ENCODE peak calls at places on chromosomes 16 and 17, in six cellular contexts. R, B, P, Z, Q and N are unnamed samples.

GRCh38 chr17:50722746-50723145 is 3.3 kb downstream of the LUC7L3 start:
- DNase-seq in Q (no peak), Z (no peak), P (no peak), R (no peak), B (no peak), N (no peak)

GRCh38 chr16:80151706-80152073 is 389.1 kb upstream of the DYNLRB2 start:
- DNase-seq in R (no peak), Q (no peak), P (no peak), B (peak; percentile 48), Z (no peak), N (no peak)

GRCh38 chr16:51225902-51226301 is 74.8 kb upstream of the SALL1 start:
- DNase-seq in B (no peak), Q (no peak), Z (no peak), R (no peak), P (no peak), N (no peak)

GRCh38 chr17:57620576-57620975 is 124.5 kb downstream of the CCDC182 start:
- DNase-seq in B (no peak), Q (no peak), Z (no peak), P (no peak), R (no peak), N (no peak)

GRCh38 chr16:75238132-75238852 is 13.1 kb downstream of the BCAR1 start:
- DNase-seq in Z (no peak), B (peak; percentile 95), R (no peak), P (peak; percentile 75), Q (no peak), N (peak; percentile 75)

GRCh38 chr17:67272312-67273050 is 27.5 kb upstream of the HELZ start:
- DNase-seq in R (no peak), Q (no peak), Z (no peak), B (no peak), P (no peak), N (no peak)

GRCh38 chr16:57115504-57116182 is 23.3 kb downstream of the CPNE2 start:
- DNase-seq in B (no peak), R (no peak), P (no peak), Q (no peak), Z (no peak), N (peak; percentile 60)

GRCh38 chr17:16275024-16275423 is 58.0 kb downstream of the PIGL start:
- DNase-seq in Z (no peak), R (no peak), P (no peak), Q (no peak), B (no peak), N (no peak)

GRCh38 chr16:50696575-50697420 is 3.4 kb downstream of the NOD2 start:
- DNase-seq in P (no peak), B (peak; percentile 68), R (no peak), Q (no peak), Z (no peak), N (no peak)

GRCh38 chr16:88697831-88698693 is 8.1 kb downstream of the RNF166 start:
- DNase-seq in Q (no peak), P (no peak), Z (peak; percentile 48), R (no peak), B (no peak), N (no peak)

GRCh38 chr17:49201481-49201927 is 8.9 kb downstream of the GNGT2 start:
- DNase-seq in Q (no peak), B (peak; percentile 84), R (no peak), Z (no peak), P (no peak), N (peak; percentile 16)

GRCh38 chr17:83176272-83176955 is 97.0 kb downstream of the METRNL start:
- DNase-seq in R (no peak), P (no peak), Z (no peak), B (no peak), Q (no peak), N (no peak)

GRCh38 chr16:50884066-50884860 is 142.4 kb downstream of the CYLD start:
- DNase-seq in Z (no peak), B (no peak), P (no peak), R (no peak), Q (no peak), N (no peak)

GRCh38 chr16:15757630-15758251 is 99.1 kb downstream of the MYH11 start:
- DNase-seq in R (no peak), Q (no peak), P (no peak), B (no peak), Z (peak; percentile 22), N (no peak)

GRCh38 chr16:54453863-54454262 is 167.3 kb upstream of the IRX3 start:
- DNase-seq in R (no peak), Q (no peak), P (no peak), Z (no peak), B (peak; percentile 34), N (no peak)

GRCh38 chr16:84253173-84253572 is 13.4 kb upstream of the KCNG4 start:
- DNase-seq in Q (no peak), B (no peak), P (no peak), R (no peak), Z (no peak), N (no peak)

GRCh38 chr16:30567160-30567990 is 4.1 kb downstream of the ZNF688 start:
- DNase-seq in Z (no peak), R (no peak), B (no peak), Q (no peak), P (no peak), N (no peak)

GRCh38 chr16:30183961-30184429 is 593 bp downstream of the CORO1A start:
- DNase-seq in B (no peak), R (peak; percentile 45), P (no peak), Z (peak; percentile 92), Q (no peak), N (no peak)

GRCh38 chr16:48526058-48526957 is 83.7 kb downstream of the N4BP1 start:
- DNase-seq in Z (no peak), R (no peak), Q (no peak), P (no peak), B (no peak), N (no peak)

GRCh38 chr17:41692722-41693521 is 4.2 kb downstream of the EIF1 start:
- DNase-seq in P (no peak), R (no peak), Q (no peak), Z (peak; percentile 47), B (peak; percentile 21), N (no peak)

GRCh38 chr16:79047337-79047736 is 553.2 kb downstream of the MAF start:
- DNase-seq in Q (no peak), R (no peak), B (no peak), Z (no peak), P (no peak), N (no peak)

GRCh38 chr17:19341641-19342610 is 20.6 kb downstream of the B9D1 start:
- DNase-seq in B (peak; percentile 46), Q (no peak), Z (no peak), P (no peak), R (no peak), N (no peak)

GRCh38 chr16:80989801-80990200 is 16.9 kb downstream of the CMC2 start:
- DNase-seq in R (no peak), Z (no peak), Q (no peak), P (no peak), B (peak; percentile 47), N (no peak)

GRCh38 chr16:554640-555413 is 5.4 kb upstream of the PRR35 start:
- DNase-seq in B (peak; percentile 81), R (no peak), Q (no peak), Z (no peak), P (peak; percentile 44), N (no peak)

GRCh38 chr16:55021595-55022475 is 91.2 kb downstream of the IRX5 start:
- DNase-seq in B (peak; percentile 62), Z (no peak), R (no peak), P (no peak), Q (no peak), N (peak; percentile 46)

GRCh38 chr16:11627822-11628457 is 40.3 kb upstream of the SNN start:
- DNase-seq in Q (no peak), R (no peak), P (peak; percentile 78), Z (no peak), B (peak; percentile 75), N (no peak)

GRCh38 chr17:50281739-50282401 is 7.6 kb downstream of the TMEM92 start:
- DNase-seq in R (no peak), Q (no peak), B (no peak), Z (no peak), P (no peak), N (no peak)

GRCh38 chr17:38912221-38912813 is 13.1 kb upstream of the LASP1NB start:
- DNase-seq in P (no peak), B (peak; percentile 41), Z (no peak), Q (no peak), R (no peak), N (no peak)

GRCh38 chr17:6583411-6583810 is 27.1 kb upstream of the PITPNM3 start:
- DNase-seq in R (no peak), Q (no peak), Z (no peak), B (no peak), P (no peak), N (no peak)